ENCODE peak calls at places on chromosomes 12 and 14, in five cellular contexts. A is SK-N-DZ, V is GM20000, W is NCI-H1436, G is tibial artery. H is an unnamed sample.

GRCh38 chr14:62599616-62600385 is 445.5 kb downstream of the KCNH5 start:
- DNase-seq in G (no peak), W (no peak), V (no peak), A (no peak), H (no peak)

GRCh38 chr14:86766469-86766868 is 1226.5 kb downstream of the GALC start:
- DNase-seq in V (no peak), G (no peak), W (no peak), A (no peak), H (no peak)

GRCh38 chr12:78645956-78646355 is 218.6 kb upstream of the SYT1 start:
- DNase-seq in W (no peak), G (no peak), A (no peak), V (no peak), H (no peak)

GRCh38 chr12:116048886-116049285 is 228.6 kb downstream of the MED13L start:
- DNase-seq in W (no peak), G (no peak), A (no peak), V (peak; percentile 18), H (no peak)

GRCh38 chr12:40171501-40171900 is 53.3 kb upstream of the LRRK2 start:
- DNase-seq in A (no peak), G (no peak), W (no peak), V (no peak), H (no peak)

GRCh38 chr14:98101323-98101722 is 1170.7 kb downstream of the BCL11B start:
- DNase-seq in A (no peak), G (no peak), V (no peak), W (no peak), H (no peak)

GRCh38 chr14:104218361-104219180 is 80.2 kb downstream of the KIF26A start:
- DNase-seq in W (no peak), V (no peak), G (no peak), A (no peak), H (no peak)

GRCh38 chr12:77537648-77538047 is 293.0 kb upstream of the NAV3 start:
- DNase-seq in W (no peak), V (no peak), A (no peak), G (no peak), H (no peak)

GRCh38 chr12:122086641-122087285 is 8.2 kb downstream of the MLXIP start:
- DNase-seq in V (no peak), A (peak; percentile 80), G (no peak), W (no peak), H (no peak)

GRCh38 chr14:75022655-75023054 is 19.9 kb downstream of the EIF2B2 start:
- DNase-seq in V (no peak), W (no peak), A (peak; percentile 12), G (no peak), H (no peak)